ENCODE peak calls at places on chromosomes 2 and 18, in seven cellular contexts. One of them, this sample, is unnamed.

GRCh38 chr18:78622251-78622953 is 357.2 kb upstream of the SALL3 start:
- DNase-seq in ovary: no peak
- DNase-seq in esophagus squamous epithelium: no peak
- DNase-seq in CD8-positive, alpha-beta T cell: no peak
- DNase-seq in tibial artery: peak; percentile 10
- DNase-seq in tibial nerve: no peak
- DNase-seq in neural progenitor cell: no peak
- DNase-seq in this sample: no peak

GRCh38 chr2:226885769-226886435 is 50.0 kb downstream of the RHBDD1 start:
- DNase-seq in ovary: no peak
- DNase-seq in esophagus squamous epithelium: no peak
- DNase-seq in CD8-positive, alpha-beta T cell: no peak
- DNase-seq in tibial artery: no peak
- DNase-seq in tibial nerve: no peak
- DNase-seq in neural progenitor cell: no peak
- DNase-seq in this sample: no peak

GRCh38 chr2:58535182-58535581 is 294.1 kb upstream of the FANCL start:
- DNase-seq in ovary: no peak
- DNase-seq in esophagus squamous epithelium: no peak
- DNase-seq in CD8-positive, alpha-beta T cell: no peak
- DNase-seq in tibial artery: no peak
- DNase-seq in tibial nerve: no peak
- DNase-seq in neural progenitor cell: peak; percentile 68
- DNase-seq in this sample: no peak

GRCh38 chr2:54680397-54681032 is 42.9 kb upstream of the EML6 start:
- DNase-seq in ovary: no peak
- DNase-seq in esophagus squamous epithelium: no peak
- DNase-seq in CD8-positive, alpha-beta T cell: no peak
- DNase-seq in tibial artery: no peak
- DNase-seq in tibial nerve: no peak
- DNase-seq in neural progenitor cell: no peak
- DNase-seq in this sample: no peak

GRCh38 chr18:48575658-48576453 is 37.0 kb downstream of the CTIF start:
- DNase-seq in ovary: no peak
- DNase-seq in esophagus squamous epithelium: no peak
- DNase-seq in CD8-positive, alpha-beta T cell: no peak
- DNase-seq in tibial artery: no peak
- DNase-seq in tibial nerve: no peak
- DNase-seq in neural progenitor cell: no peak
- DNase-seq in this sample: no peak

GRCh38 chr18:41965856-41966255 is 10.8 kb downstream of the PIK3C3 start:
- DNase-seq in ovary: no peak
- DNase-seq in esophagus squamous epithelium: no peak
- DNase-seq in CD8-positive, alpha-beta T cell: no peak
- DNase-seq in tibial artery: no peak
- DNase-seq in tibial nerve: no peak
- DNase-seq in neural progenitor cell: no peak
- DNase-seq in this sample: no peak

GRCh38 chr18:11761553-11761952 is 72.5 kb downstream of the GNAL start:
- DNase-seq in ovary: no peak
- DNase-seq in esophagus squamous epithelium: no peak
- DNase-seq in CD8-positive, alpha-beta T cell: no peak
- DNase-seq in tibial artery: no peak
- DNase-seq in tibial nerve: no peak
- DNase-seq in neural progenitor cell: peak; percentile 63
- DNase-seq in this sample: no peak

GRCh38 chr2:174681983-174682577 is 82.2 kb downstream of the CHRNA1 start:
- DNase-seq in ovary: peak; percentile 66
- DNase-seq in esophagus squamous epithelium: no peak
- DNase-seq in CD8-positive, alpha-beta T cell: peak; percentile 64
- DNase-seq in tibial artery: peak; percentile 79
- DNase-seq in tibial nerve: no peak
- DNase-seq in neural progenitor cell: peak; percentile 59
- DNase-seq in this sample: peak; percentile 56

GRCh38 chr2:235900631-235901030 is 267.6 kb downstream of the GBX2 start:
- DNase-seq in ovary: no peak
- DNase-seq in esophagus squamous epithelium: no peak
- DNase-seq in CD8-positive, alpha-beta T cell: no peak
- DNase-seq in tibial artery: no peak
- DNase-seq in tibial nerve: no peak
- DNase-seq in neural progenitor cell: no peak
- DNase-seq in this sample: no peak

GRCh38 chr2:207403950-207404349 is 125.8 kb upstream of the CREB1 start:
- DNase-seq in ovary: no peak
- DNase-seq in esophagus squamous epithelium: no peak
- DNase-seq in CD8-positive, alpha-beta T cell: no peak
- DNase-seq in tibial artery: no peak
- DNase-seq in tibial nerve: no peak
- DNase-seq in neural progenitor cell: no peak
- DNase-seq in this sample: no peak

GRCh38 chr2:209591021-209591420 is 167.2 kb downstream of the MAP2 start:
- DNase-seq in ovary: no peak
- DNase-seq in esophagus squamous epithelium: no peak
- DNase-seq in CD8-positive, alpha-beta T cell: no peak
- DNase-seq in tibial artery: no peak
- DNase-seq in tibial nerve: no peak
- DNase-seq in neural progenitor cell: no peak
- DNase-seq in this sample: no peak

GRCh38 chr2:98505311-98505808 is 60.7 kb downstream of the INPP4A start:
- DNase-seq in ovary: no peak
- DNase-seq in esophagus squamous epithelium: no peak
- DNase-seq in CD8-positive, alpha-beta T cell: no peak
- DNase-seq in tibial artery: no peak
- DNase-seq in tibial nerve: no peak
- DNase-seq in neural progenitor cell: no peak
- DNase-seq in this sample: no peak

GRCh38 chr2:50241292-50241691 is 790.6 kb downstream of the NRXN1 start:
- DNase-seq in ovary: no peak
- DNase-seq in esophagus squamous epithelium: no peak
- DNase-seq in CD8-positive, alpha-beta T cell: no peak
- DNase-seq in tibial artery: no peak
- DNase-seq in tibial nerve: no peak
- DNase-seq in neural progenitor cell: no peak
- DNase-seq in this sample: no peak

GRCh38 chr2:157336137-157336721 is 10.6 kb upstream of the ERMN start:
- DNase-seq in ovary: no peak
- DNase-seq in esophagus squamous epithelium: no peak
- DNase-seq in CD8-positive, alpha-beta T cell: peak; percentile 58
- DNase-seq in tibial artery: no peak
- DNase-seq in tibial nerve: peak; percentile 63
- DNase-seq in neural progenitor cell: peak; percentile 68
- DNase-seq in this sample: peak; percentile 18

GRCh38 chr2:240302933-240303332 is 132.5 kb upstream of the GPC1 start:
- DNase-seq in ovary: peak; percentile 5
- DNase-seq in esophagus squamous epithelium: no peak
- DNase-seq in CD8-positive, alpha-beta T cell: peak; percentile 31
- DNase-seq in tibial artery: peak; percentile 41
- DNase-seq in tibial nerve: no peak
- DNase-seq in neural progenitor cell: no peak
- DNase-seq in this sample: no peak

GRCh38 chr2:109429711-109430265 is 184.0 kb downstream of the SEPTIN10 start:
- DNase-seq in ovary: no peak
- DNase-seq in esophagus squamous epithelium: no peak
- DNase-seq in CD8-positive, alpha-beta T cell: no peak
- DNase-seq in tibial artery: no peak
- DNase-seq in tibial nerve: no peak
- DNase-seq in neural progenitor cell: no peak
- DNase-seq in this sample: no peak

GRCh38 chr2:209713219-209713618 is 58.4 kb upstream of the UNC80 start:
- DNase-seq in ovary: no peak
- DNase-seq in esophagus squamous epithelium: no peak
- DNase-seq in CD8-positive, alpha-beta T cell: no peak
- DNase-seq in tibial artery: no peak
- DNase-seq in tibial nerve: no peak
- DNase-seq in neural progenitor cell: no peak
- DNase-seq in this sample: no peak

GRCh38 chr2:204608261-204608660 is 63.0 kb downstream of the PARD3B start:
- DNase-seq in ovary: no peak
- DNase-seq in esophagus squamous epithelium: no peak
- DNase-seq in CD8-positive, alpha-beta T cell: no peak
- DNase-seq in tibial artery: no peak
- DNase-seq in tibial nerve: no peak
- DNase-seq in neural progenitor cell: no peak
- DNase-seq in this sample: no peak

GRCh38 chr2:106147159-106147558 is 46.9 kb downstream of the UXS1 start:
- DNase-seq in ovary: no peak
- DNase-seq in esophagus squamous epithelium: no peak
- DNase-seq in CD8-positive, alpha-beta T cell: no peak
- DNase-seq in tibial artery: no peak
- DNase-seq in tibial nerve: no peak
- DNase-seq in neural progenitor cell: no peak
- DNase-seq in this sample: no peak

GRCh38 chr2:63627866-63628265 is 39.1 kb downstream of the MDH1 start:
- DNase-seq in ovary: no peak
- DNase-seq in esophagus squamous epithelium: no peak
- DNase-seq in CD8-positive, alpha-beta T cell: no peak
- DNase-seq in tibial artery: no peak
- DNase-seq in tibial nerve: no peak
- DNase-seq in neural progenitor cell: no peak
- DNase-seq in this sample: no peak

GRCh38 chr18:50757358-50757757 is 62.5 kb downstream of the MRO start:
- DNase-seq in ovary: no peak
- DNase-seq in esophagus squamous epithelium: no peak
- DNase-seq in CD8-positive, alpha-beta T cell: no peak
- DNase-seq in tibial artery: peak; percentile 71
- DNase-seq in tibial nerve: no peak
- DNase-seq in neural progenitor cell: no peak
- DNase-seq in this sample: no peak

DNA sequence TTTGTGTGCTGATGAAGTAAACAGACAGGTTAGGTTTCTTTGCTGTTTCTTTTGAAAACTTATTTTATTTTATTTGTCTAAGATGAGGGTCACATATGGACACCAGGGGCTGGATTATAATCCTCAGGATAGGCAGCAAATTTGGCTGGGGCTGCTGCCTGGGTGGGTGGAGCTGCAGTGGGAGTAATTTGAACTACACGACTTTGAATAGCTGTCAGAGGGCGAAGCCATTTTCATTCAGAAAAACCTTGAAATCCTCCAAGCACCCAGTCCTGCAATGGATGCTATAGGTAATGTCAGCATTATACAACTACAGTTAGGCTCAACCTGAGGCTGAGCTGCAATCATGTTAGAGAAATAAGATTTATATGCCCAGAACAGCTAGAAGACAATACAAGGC is 16.6 kb downstream of the SETBP1 start:
- DNase-seq in ovary: no peak
- DNase-seq in esophagus squamous epithelium: no peak
- DNase-seq in CD8-positive, alpha-beta T cell: no peak
- DNase-seq in tibial artery: no peak
- DNase-seq in tibial nerve: no peak
- DNase-seq in neural progenitor cell: no peak
- DNase-seq in this sample: no peak
- H3K27me3 ChIP-seq in ovary: no peaks in the 10 kb centered on the region
- H3K27me3 ChIP-seq in esophagus squamous epithelium: no peaks in the 10 kb centered on the region
- H3K27me3 ChIP-seq in CD8-positive, alpha-beta T cell: no peaks in the 10 kb centered on the region
- H3K27me3 ChIP-seq in tibial artery: no peaks in the 10 kb centered on the region
- H3K27me3 ChIP-seq in tibial nerve: no peaks in the 10 kb centered on the region
- H3K27me3 ChIP-seq in neural progenitor cell: no peaks in the 10 kb centered on the region
- H3K27me3 ChIP-seq in this sample: no peaks in the 10 kb centered on the region

DNA sequence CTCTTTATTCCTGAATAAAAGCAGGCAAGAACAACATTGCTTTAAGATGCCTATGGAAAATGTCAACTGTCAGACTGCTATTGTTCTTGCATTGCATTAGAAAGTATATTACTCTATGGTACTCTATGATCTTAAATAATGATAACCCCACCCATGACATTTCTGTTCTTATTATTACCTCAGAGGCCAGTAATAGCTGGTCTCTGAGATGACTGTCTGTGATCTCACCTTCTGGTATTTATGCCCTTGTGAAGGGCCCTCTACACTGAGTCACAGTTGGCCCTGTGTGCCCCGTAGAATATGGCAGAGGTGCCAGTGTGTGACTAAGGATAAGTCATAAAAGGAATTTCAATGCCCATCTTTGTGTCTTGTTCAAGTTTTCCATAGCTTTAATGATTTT is 61.0 kb downstream of the SPP2 start:
- DNase-seq in ovary: no peak
- DNase-seq in esophagus squamous epithelium: no peak
- DNase-seq in CD8-positive, alpha-beta T cell: no peak
- DNase-seq in tibial artery: no peak
- DNase-seq in tibial nerve: no peak
- DNase-seq in neural progenitor cell: no peak
- DNase-seq in this sample: no peak
- H3K27me3 ChIP-seq in ovary: no peaks in the 10 kb centered on the region
- H3K27me3 ChIP-seq in esophagus squamous epithelium: no peaks in the 10 kb centered on the region
- H3K27me3 ChIP-seq in CD8-positive, alpha-beta T cell: no peaks in the 10 kb centered on the region
- H3K27me3 ChIP-seq in tibial artery: no peaks in the 10 kb centered on the region
- H3K27me3 ChIP-seq in tibial nerve: no peaks in the 10 kb centered on the region
- H3K27me3 ChIP-seq in neural progenitor cell: no peaks in the 10 kb centered on the region
- H3K27me3 ChIP-seq in this sample: no peaks in the 10 kb centered on the region

GRCh38 chr2:65432227-65433190 is at the start of gene SPRED2:
- DNase-seq in ovary: peak; percentile 93
- DNase-seq in esophagus squamous epithelium: peak; percentile 44
- DNase-seq in CD8-positive, alpha-beta T cell: peak; percentile 64
- DNase-seq in tibial artery: peak; percentile 97
- DNase-seq in tibial nerve: peak; percentile 95
- DNase-seq in neural progenitor cell: peak; percentile 96
- DNase-seq in this sample: peak; percentile 97

GRCh38 chr2:65430515-65431416 is 1.6 kb downstream of the SPRED2 start:
- DNase-seq in ovary: peak; percentile 72
- DNase-seq in esophagus squamous epithelium: no peak
- DNase-seq in CD8-positive, alpha-beta T cell: peak; percentile 74
- DNase-seq in tibial artery: peak; percentile 74
- DNase-seq in tibial nerve: peak; percentile 51
- DNase-seq in neural progenitor cell: peak; percentile 73
- DNase-seq in this sample: peak; percentile 80

GRCh38 chr2:65434592-65435241 is 2.3 kb upstream of the SPRED2 start:
- DNase-seq in ovary: no peak
- DNase-seq in esophagus squamous epithelium: no peak
- DNase-seq in CD8-positive, alpha-beta T cell: no peak
- DNase-seq in tibial artery: no peak
- DNase-seq in tibial nerve: no peak
- DNase-seq in neural progenitor cell: no peak
- DNase-seq in this sample: no peak

GRCh38 chr2:65429799-65430514 is 2.4 kb downstream of the SPRED2 start:
- DNase-seq in ovary: no peak
- DNase-seq in esophagus squamous epithelium: no peak
- DNase-seq in CD8-positive, alpha-beta T cell: no peak
- DNase-seq in tibial artery: no peak
- DNase-seq in tibial nerve: no peak
- DNase-seq in neural progenitor cell: peak; percentile 19
- DNase-seq in this sample: peak; percentile 45

GRCh38 chr2:65431417-65432226 is 777 bp downstream of the SPRED2 start:
- DNase-seq in ovary: peak; percentile 68
- DNase-seq in esophagus squamous epithelium: no peak
- DNase-seq in CD8-positive, alpha-beta T cell: peak; percentile 63
- DNase-seq in tibial artery: peak; percentile 75
- DNase-seq in tibial nerve: peak; percentile 41
- DNase-seq in neural progenitor cell: peak; percentile 72
- DNase-seq in this sample: peak; percentile 54
- H3K27me3 ChIP-seq in ovary: no peaks in the 10 kb centered on the region
- H3K27me3 ChIP-seq in esophagus squamous epithelium: peaks cover 8% of the 10 kb centered on the region
- H3K27me3 ChIP-seq in CD8-positive, alpha-beta T cell: peaks cover 22% of the 10 kb centered on the region
- H3K27me3 ChIP-seq in tibial artery: no peaks in the 10 kb centered on the region
- H3K27me3 ChIP-seq in tibial nerve: no peaks in the 10 kb centered on the region
- H3K27me3 ChIP-seq in neural progenitor cell: peaks cover 66% of the 10 kb centered on the region
- H3K27me3 ChIP-seq in this sample: no peaks in the 10 kb centered on the region

DNA sequence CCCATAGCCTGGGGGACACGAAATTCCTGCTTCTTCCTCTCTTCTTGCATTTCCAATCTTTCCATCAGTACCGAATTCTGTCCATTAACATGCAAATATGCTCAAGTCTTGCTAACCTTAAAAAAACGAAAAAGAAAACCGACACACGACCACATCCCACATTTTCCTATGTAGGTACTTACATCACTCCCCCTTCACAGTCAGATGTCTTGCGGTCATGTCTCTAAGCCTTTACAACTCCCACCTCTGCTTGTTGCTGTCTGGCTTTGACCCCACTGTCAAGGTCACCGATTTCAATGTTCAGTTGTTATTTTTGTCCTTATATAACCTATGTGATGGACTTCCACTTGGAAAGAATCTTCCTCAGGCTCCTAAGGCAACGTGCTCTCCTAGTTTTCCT is 219.4 kb downstream of the NAPG start:
- DNase-seq in ovary: no peak
- DNase-seq in esophagus squamous epithelium: no peak
- DNase-seq in CD8-positive, alpha-beta T cell: no peak
- DNase-seq in tibial artery: no peak
- DNase-seq in tibial nerve: no peak
- DNase-seq in neural progenitor cell: no peak
- DNase-seq in this sample: no peak
- H3K27me3 ChIP-seq in ovary: no peaks in the 10 kb centered on the region
- H3K27me3 ChIP-seq in esophagus squamous epithelium: no peaks in the 10 kb centered on the region
- H3K27me3 ChIP-seq in CD8-positive, alpha-beta T cell: no peaks in the 10 kb centered on the region
- H3K27me3 ChIP-seq in tibial artery: no peaks in the 10 kb centered on the region
- H3K27me3 ChIP-seq in tibial nerve: no peaks in the 10 kb centered on the region
- H3K27me3 ChIP-seq in neural progenitor cell: no peaks in the 10 kb centered on the region
- H3K27me3 ChIP-seq in this sample: no peaks in the 10 kb centered on the region